ENCODE peak calls at places on chromosomes 4 and X, in six cellular contexts. A, R, X, U, C and K are unnamed samples.

GRCh38 chrX:69603566-69604194 is 12.2 kb upstream of the EDA start:
- DNase-seq in X (no peak), U (no peak), C (no peak), A (no peak), R (no peak), K (no peak)

GRCh38 chr4:83118869-83119268 is 4.3 kb upstream of the PLAC8 start:
- DNase-seq in R (no peak), A (no peak), C (no peak), U (no peak), X (no peak), K (no peak)

GRCh38 chr4:77040856-77041576 is 34.8 kb downstream of the CCNI start:
- DNase-seq in A (no peak), R (no peak), X (no peak), C (no peak), U (no peak), K (peak)

GRCh38 chr4:2837904-2838496 is 5.6 kb upstream of the ADD1 start:
- DNase-seq in A (no peak), U (no peak), R (no peak), C (no peak), X (peak), K (peak)

GRCh38 chr4:20251061-20251795 is 477 bp upstream of the SLIT2 start:
- DNase-seq in X (no peak), U (no peak), A (peak), R (no peak), C (no peak), K (no peak)

GRCh38 chrX:107117993-107118321 is 665 bp downstream of the RBM41 start:
- DNase-seq in R (no peak), A (peak), X (peak), U (no peak), C (no peak), K (peak)

GRCh38 chrX:101442095-101442494 is 34.1 kb downstream of the HNRNPH2 start:
- DNase-seq in A (no peak), U (no peak), C (no peak), R (no peak), X (no peak), K (no peak)

GRCh38 chr4:93646225-93646930 is 182.2 kb upstream of the ATOH1 start:
- DNase-seq in A (no peak), X (no peak), R (peak), U (no peak), C (no peak), K (no peak)

GRCh38 chr4:126265880-126266279 is 951.1 kb downstream of the FAT4 start:
- DNase-seq in A (no peak), R (no peak), X (no peak), U (no peak), C (no peak), K (no peak)

GRCh38 chrX:21374994-21375794 is 976 bp downstream of the CNKSR2 start:
- DNase-seq in A (no peak), X (no peak), U (no peak), R (no peak), C (no peak), K (no peak)

GRCh38 chr4:123291329-123291728 is 105.3 kb upstream of the SPRY1 start:
- DNase-seq in A (no peak), X (peak), R (peak), C (no peak), U (no peak), K (no peak)

GRCh38 chr4:30881985-30882384 is 161.8 kb downstream of the PCDH7 start:
- DNase-seq in A (no peak), R (no peak), C (no peak), X (no peak), U (no peak), K (no peak)

GRCh38 chrX:43785930-43786591 is 96.2 kb downstream of the MAOB start:
- DNase-seq in U (no peak), C (no peak), R (no peak), X (no peak), A (no peak), K (no peak)

GRCh38 chrX:9856596-9856995 is 70.4 kb downstream of the SHROOM2 start:
- DNase-seq in C (no peak), A (no peak), R (no peak), X (peak), U (no peak), K (no peak)

GRCh38 chr4:26220704-26221103 is 100.1 kb upstream of the RBPJ start:
- DNase-seq in C (no peak), X (no peak), R (no peak), U (no peak), A (no peak), K (no peak)

GRCh38 chrX:41922694-41923171 is 621 bp downstream of the CASK start:
- DNase-seq in X (peak), C (no peak), R (peak), U (no peak), A (peak), K (peak)

GRCh38 chr4:58843456-58843855 is 1733.3 kb upstream of the IGFBP7 start:
- DNase-seq in U (no peak), C (no peak), R (no peak), A (no peak), X (no peak), K (no peak)

GRCh38 chrX:28876415-28876814 is 289.2 kb downstream of the IL1RAPL1 start:
- DNase-seq in U (no peak), R (no peak), C (no peak), X (no peak), A (no peak), K (no peak)

GRCh38 chr4:109879081-109879480 is 31.2 kb downstream of the LRIT3 start:
- DNase-seq in U (no peak), X (no peak), C (no peak), A (no peak), R (no peak), K (no peak)
- H3K4me3 ChIP-seq in U (no peak), X (no peak), C (no peak), A (no peak), R (no peak), K (no peak)

GRCh38 chrX:82626978-82627377 is 881.1 kb upstream of the POU3F4 start:
- DNase-seq in C (no peak), R (no peak), U (no peak), A (no peak), X (no peak), K (no peak)
- TF ChIP-seq MYC in C (no peak), R (no peak), U (no peak), A (no peak), X (no peak), K (no peak)

GRCh38 chr4:118281611-118282442 is 71.0 kb downstream of the PRSS12 start:
- DNase-seq in C (peak), A (peak), R (no peak), X (peak), U (no peak), K (peak)
- H3K4me3 ChIP-seq in C (no peak), A (no peak), R (no peak), X (no peak), U (peak), K (peak)

DNA sequence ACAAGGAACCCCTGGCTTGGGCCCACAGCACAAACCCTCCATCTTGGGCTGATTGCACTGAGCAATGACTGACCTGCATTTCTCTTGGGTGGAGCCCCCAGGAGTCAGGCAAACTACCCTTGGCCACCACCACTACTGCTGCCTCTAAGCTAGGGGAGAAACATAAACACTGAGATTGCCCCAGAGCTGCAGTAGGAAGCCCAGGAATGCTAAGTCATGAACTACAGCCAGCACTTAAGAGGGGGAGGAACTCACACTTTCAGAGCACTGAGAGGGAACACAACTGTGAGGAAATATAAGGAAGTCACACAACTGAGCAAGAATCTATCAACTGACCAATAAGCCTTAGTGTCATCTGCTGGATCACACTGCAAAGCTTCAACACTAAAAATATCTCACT is 111.6 kb upstream of the PPP3CA start:
- DNase-seq in A (no peak), R (no peak), U (no peak), C (no peak), X (no peak), K (peak)
- TF ChIP-seq MYC in A (no peak), R (no peak), U (no peak), C (no peak), X (no peak), K (no peak)

GRCh38 chr4:146432065-146432464 is 89.7 kb downstream of the SLC10A7 start:
- DNase-seq in A (no peak), C (no peak), R (no peak), X (no peak), U (no peak), K (no peak)
- H3K4me3 ChIP-seq in A (no peak), C (no peak), R (no peak), X (no peak), U (no peak), K (no peak)

DNA sequence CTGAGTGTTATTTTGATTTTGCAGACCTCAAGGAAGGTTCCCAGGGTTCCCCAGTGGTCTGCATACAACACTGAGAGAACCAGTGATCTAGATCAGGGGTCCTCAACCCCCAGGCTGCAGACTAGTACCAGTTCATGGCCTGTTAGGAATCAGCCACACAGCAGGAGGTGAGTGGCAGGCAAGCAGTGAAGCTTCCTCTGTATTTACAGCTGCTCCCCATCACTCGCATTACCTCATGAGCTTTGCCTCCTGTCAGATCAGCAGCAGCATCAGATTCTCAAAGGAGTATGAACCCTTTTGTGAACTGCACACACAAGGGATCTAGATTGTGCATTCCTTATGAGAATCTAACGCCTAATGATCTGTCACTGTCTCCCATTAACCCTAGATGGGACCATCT is 28.5 kb downstream of the EDNRA start:
- DNase-seq in A (no peak), X (no peak), U (no peak), R (no peak), C (no peak), K (no peak)
- TF ChIP-seq MYC in A (no peak), X (no peak), U (no peak), R (no peak), C (no peak), K (no peak)

DNA sequence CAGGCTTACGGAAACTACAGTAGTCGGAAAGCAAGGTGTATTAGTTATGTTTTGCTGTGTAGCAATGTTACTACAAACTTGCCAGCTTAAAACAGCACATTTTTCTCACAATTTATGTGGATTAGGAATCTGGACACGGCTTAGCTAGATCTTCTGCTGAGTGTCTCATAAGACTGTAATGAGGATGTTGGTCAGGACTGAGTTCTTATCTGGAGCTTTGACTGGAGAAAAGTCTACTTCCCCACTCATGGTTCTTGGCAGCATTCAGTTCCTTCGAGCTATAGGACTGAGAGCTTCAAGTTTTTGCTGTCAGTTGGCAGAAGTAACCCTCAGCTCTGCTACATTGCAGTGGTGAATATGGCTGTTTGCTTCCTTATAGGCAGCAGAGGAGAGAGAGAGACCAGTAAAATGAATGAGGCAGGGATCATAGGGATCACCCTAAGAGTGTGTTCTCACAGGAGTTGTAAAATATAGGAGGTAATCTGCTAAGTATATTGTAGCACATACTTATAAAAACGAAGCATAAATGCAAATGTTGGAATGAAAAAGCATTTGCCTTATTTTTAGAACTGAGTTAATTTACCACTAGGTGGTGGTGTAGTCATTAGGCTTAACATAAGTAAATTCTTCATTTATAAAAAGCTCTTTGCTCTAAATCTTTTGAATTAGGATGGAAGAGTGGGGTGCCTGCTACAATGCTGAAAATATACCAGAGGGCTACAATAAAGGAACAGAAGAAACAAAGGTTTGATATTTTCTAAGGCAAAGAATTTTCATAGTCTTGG is 38.6 kb downstream of the ALG13 start:
- DNase-seq in R (peak), C (no peak), X (peak), A (no peak), U (no peak), K (peak)
- H3K4me3 ChIP-seq in R (no peak), C (no peak), X (no peak), A (no peak), U (no peak), K (no peak)

DNA sequence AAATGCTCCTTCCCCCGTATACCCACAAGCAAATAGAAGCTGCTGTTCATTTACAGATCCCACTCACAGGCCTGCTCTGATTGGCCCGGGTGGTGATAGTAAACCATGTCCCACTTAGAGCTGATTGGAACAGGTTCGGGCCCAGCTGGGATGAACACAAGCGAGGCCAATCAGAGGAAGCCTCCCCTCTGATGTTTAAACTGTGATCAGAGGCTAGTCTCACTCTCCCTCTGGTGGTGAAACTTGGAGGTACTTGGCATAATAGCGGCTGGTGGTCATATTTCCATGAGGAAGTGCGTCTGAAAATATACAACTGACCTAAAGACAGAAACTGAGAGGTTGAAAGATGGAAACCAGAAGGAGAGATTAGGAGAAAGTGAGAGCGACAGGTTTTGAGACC is 51.5 kb upstream of the TRPC3 start:
- DNase-seq in R (peak), A (peak), U (peak), C (peak), X (peak), K (peak)
- TF ChIP-seq MYC in R (no peak), A (no peak), U (no peak), C (no peak), X (no peak), K (no peak)